ENCODE peak calls at places on chromosomes 7 and 10, in ten cellular contexts. U is neuronal stem cell, G is IMR-90, L is mammary epithelial cell, Q is neural progenitor cell, V is DND-41, A is fibroblast of lung, J is mesenchymal stem cell, R is SK-N-SH, C is K562. O is an unnamed sample.
A peak's percentile ranks its signal among the peaks of the same experiment; 100 is the strongest.

GRCh38 chr10:119217937-119218579 is 10.7 kb downstream of the GRK5 start:
- DNase-seq in U (no peak), Q (no peak), V (no peak), C (no peak), G (peak; percentile 69), L (no peak), R (no peak), A (peak; percentile 85), J (peak; percentile 65), O (peak; percentile 52)

GRCh38 chr10:87675396-87676376 is 16.0 kb downstream of the PAPSS2 start:
- DNase-seq in Q (no peak), A (peak; percentile 52), J (peak; percentile 84), R (no peak), U (no peak), L (peak; percentile 66), V (no peak), C (no peak), G (peak; percentile 95), O (no peak)

GRCh38 chr7:50832744-50833143 is 50.0 kb upstream of the GRB10 start:
- DNase-seq in U (no peak), C (no peak), L (peak; percentile 96), A (peak; percentile 57), V (no peak), J (peak; percentile 72), R (no peak), Q (no peak), G (peak; percentile 89), O (no peak)

GRCh38 chr7:50807026-50807730 is 24.5 kb upstream of the GRB10 start:
- DNase-seq in L (peak; percentile 40), C (no peak), V (no peak), J (no peak), Q (no peak), A (no peak), G (no peak), U (no peak), R (no peak), O (no peak)

GRCh38 chr7:78794101-78794500 is 659.4 kb downstream of the MAGI2 start:
- DNase-seq in R (no peak), U (no peak), G (peak; percentile 82), J (peak; percentile 2), Q (peak; percentile 9), A (no peak), V (no peak), L (no peak), C (no peak), O (no peak)

GRCh38 chr10:101287922-101288638 is 58.8 kb upstream of the LBX1 start:
- DNase-seq in R (peak; percentile 87), U (no peak), Q (peak; percentile 80), C (peak; percentile 68), G (peak; percentile 20), A (peak; percentile 41), L (no peak), V (peak; percentile 9), J (peak; percentile 43), O (peak; percentile 92)

GRCh38 chr10:45418859-45419672 is 45.0 kb downstream of the ALOX5 start:
- DNase-seq in U (peak; percentile 68), L (peak; percentile 4), C (no peak), G (peak; percentile 10), J (peak; percentile 66), Q (peak; percentile 82), R (peak; percentile 91), V (no peak), A (peak; percentile 27), O (peak; percentile 90)

GRCh38 chr10:104777086-104777799 is 136.2 kb downstream of the SORCS3 start:
- DNase-seq in L (no peak), A (no peak), C (no peak), U (no peak), G (no peak), J (no peak), R (no peak), Q (peak; percentile 34), V (no peak), O (peak; percentile 60)

GRCh38 chr10:130016095-130016494 is 52.0 kb upstream of the EBF3 start:
- DNase-seq in L (no peak), V (no peak), R (no peak), U (no peak), C (no peak), Q (no peak), J (no peak), A (no peak), G (no peak), O (no peak)

GRCh38 chr7:129146237-129146979 is 1.9 kb downstream of the TSPAN33 start:
- DNase-seq in V (no peak), C (no peak), R (no peak), A (no peak), L (no peak), Q (no peak), G (no peak), J (no peak), U (no peak), O (no peak)

GRCh38 chr7:129147723-129148122 is 3.2 kb downstream of the TSPAN33 start:
- DNase-seq in Q (no peak), L (no peak), V (no peak), C (no peak), A (no peak), R (no peak), G (no peak), U (no peak), J (no peak), O (no peak)

GRCh38 chr7:129144095-129144833 is at the start of gene TSPAN33:
- DNase-seq in G (peak; percentile 55), C (peak; percentile 88), U (peak; percentile 86), L (peak; percentile 71), R (peak; percentile 99), Q (peak; percentile 95), A (peak; percentile 55), J (peak; percentile 75), V (peak; percentile 53), O (peak; percentile 96)

GRCh38 chr7:129143724-129144094 is 798 bp upstream of the TSPAN33 start:
- DNase-seq in Q (peak; percentile 34), R (no peak), J (no peak), G (no peak), U (no peak), A (no peak), V (no peak), L (no peak), C (no peak), O (no peak)

GRCh38 chr7:129144834-129145668 is 544 bp downstream of the TSPAN33 start:
- DNase-seq in V (peak; percentile 15), R (no peak), C (no peak), Q (no peak), L (no peak), A (no peak), U (no peak), G (no peak), J (no peak), O (peak; percentile 62)
- H3K9ac ChIP-seq in V (peak overlapping the region; percentile 45), R (peak overlapping the region; percentile 39), C (no peak overlapping the region), Q (no peak overlapping the region), L (peak overlapping the region; percentile 9), A (peak overlapping the region; percentile 16), U (peak overlapping the region; percentile 50), G (no peak overlapping the region), J (no peak overlapping the region), O (no peak overlapping the region)

GRCh38 chr10:122132331-122132755 is 138.8 kb upstream of the BTBD16 start:
- DNase-seq in J (no peak), U (no peak), V (no peak), C (no peak), R (no peak), A (no peak), Q (no peak), L (peak; percentile 68), G (no peak), O (peak; percentile 83)
- H3K4me1 ChIP-seq in J (peaks cover 17% of the 10 kb centered on the region), U (no peaks in the 10 kb centered on the region), V (no peaks in the 10 kb centered on the region), C (no peaks in the 10 kb centered on the region), R (peaks cover 11% of the 10 kb centered on the region), A (peaks cover 7% of the 10 kb centered on the region), Q (peaks cover 11% of the 10 kb centered on the region), L (peaks cover 13% of the 10 kb centered on the region), G (peaks cover 8% of the 10 kb centered on the region), O (no peaks in the 10 kb centered on the region)

DNA sequence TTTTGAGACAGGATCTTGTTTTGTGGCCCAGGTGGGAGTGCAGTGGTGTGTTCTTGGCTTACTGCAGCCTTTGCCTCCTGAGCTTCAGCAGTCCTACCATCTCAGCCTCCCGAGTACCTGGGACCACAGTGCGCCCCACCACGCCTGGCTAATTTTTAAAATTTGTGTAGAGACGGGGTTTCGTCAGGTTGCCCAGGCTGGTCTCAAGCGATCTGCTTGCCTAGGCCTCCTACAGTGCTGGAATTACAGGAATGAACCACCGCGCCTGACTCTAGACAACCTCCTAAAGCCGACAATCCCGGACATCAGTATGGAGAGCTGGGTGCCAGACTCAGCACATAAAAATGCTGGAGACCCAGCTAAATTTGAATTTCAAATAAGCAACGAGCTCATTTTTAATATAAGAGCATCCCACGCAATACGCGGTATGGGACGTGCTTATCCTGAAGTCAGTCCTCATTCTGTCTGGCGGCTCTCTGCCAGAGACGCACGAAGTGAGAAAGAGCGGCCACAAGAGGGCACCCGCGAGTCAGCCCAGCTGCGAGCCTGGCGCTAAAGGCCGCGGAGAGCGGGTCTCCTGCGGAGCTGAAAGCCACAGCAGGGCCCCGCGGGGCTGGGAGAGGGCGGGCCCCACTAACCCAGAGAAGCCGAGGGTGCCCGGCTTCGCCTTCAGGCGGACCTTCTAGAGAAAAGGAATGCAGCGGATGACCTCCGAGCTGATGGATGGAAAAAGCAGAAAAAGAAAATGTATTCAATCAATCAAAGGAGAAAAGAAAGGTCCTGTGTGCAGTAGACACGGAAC is 7.1 kb downstream of the CALY start:
- DNase-seq in V (peak; percentile 87), J (peak; percentile 79), Q (peak; percentile 93), G (peak; percentile 84), L (peak; percentile 68), R (peak; percentile 90), A (peak; percentile 79), U (peak; percentile 84), C (peak; percentile 76), O (peak; percentile 95)
- H3K9ac ChIP-seq in V (peak overlapping the region; percentile 24), J (peak overlapping the region; percentile 58), Q (no peak overlapping the region), G (peak overlapping the region; percentile 24), L (no peak overlapping the region), R (no peak overlapping the region), A (peak overlapping the region; percentile 2), U (no peak overlapping the region), C (no peak overlapping the region), O (peak overlapping the region; percentile 3)

DNA sequence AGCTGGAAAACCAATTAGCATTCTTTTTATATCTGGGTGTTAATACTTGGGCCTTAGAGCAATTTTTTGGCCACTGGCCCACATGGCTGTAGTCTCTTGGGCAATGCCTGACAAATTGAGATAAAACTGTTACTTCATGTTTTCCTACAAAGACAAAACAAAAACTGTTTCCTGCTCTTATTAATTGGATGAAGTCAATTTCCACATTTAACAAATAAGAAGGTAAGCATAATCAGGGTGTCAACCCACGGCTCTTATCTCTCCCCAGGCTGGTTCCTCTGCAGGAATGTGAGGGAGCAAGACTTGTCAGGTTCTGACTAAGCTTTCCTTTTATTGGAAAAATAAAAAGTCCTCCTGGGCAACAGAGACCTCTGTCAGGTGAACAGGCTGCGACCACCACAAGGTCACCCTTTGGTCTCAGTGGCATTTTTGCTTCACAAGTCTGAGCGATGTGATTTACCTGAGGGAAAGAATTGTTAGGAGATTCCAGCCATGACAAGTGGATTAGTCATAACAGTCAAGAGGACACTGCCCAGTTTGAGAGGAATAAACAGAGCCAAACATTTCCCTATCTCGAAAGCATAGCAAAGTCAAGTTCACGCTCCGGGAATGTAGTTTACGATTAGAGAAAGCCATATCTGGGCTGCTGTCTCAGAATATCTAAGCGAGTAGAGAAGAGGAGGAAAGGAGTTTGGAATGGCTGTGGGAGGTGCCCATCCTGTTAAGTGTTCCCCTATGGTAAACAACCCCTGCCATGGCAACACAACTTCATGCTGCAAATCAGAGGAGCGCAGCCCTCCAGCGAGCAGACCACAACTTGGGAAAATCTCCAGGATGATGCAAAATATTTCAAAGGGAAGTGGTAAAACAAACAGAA is 144.4 kb downstream of the TES start:
- DNase-seq in G (peak; percentile 98), U (no peak), J (peak; percentile 100), C (peak; percentile 27), L (peak; percentile 98), R (peak; percentile 11), Q (no peak), A (peak; percentile 98), V (no peak), O (peak; percentile 76)
- H3K4me1 ChIP-seq in G (peaks cover 24% of the 10 kb centered on the region), U (no peaks in the 10 kb centered on the region), J (peaks cover 6% of the 10 kb centered on the region), C (peaks cover 15% of the 10 kb centered on the region), L (peaks cover 53% of the 10 kb centered on the region), R (peaks cover 6% of the 10 kb centered on the region), Q (peaks cover 8% of the 10 kb centered on the region), A (peaks cover 30% of the 10 kb centered on the region), V (no peaks in the 10 kb centered on the region), O (no peaks in the 10 kb centered on the region)

O was measured in endodermal cell.